ENCODE peak calls at places on chromosomes 3 and 15, in five cellular contexts. S, N, M, V and O are unnamed samples.

GRCh38 chr15:101121511-101122090 is 130.2 kb downstream of the CHSY1 start:
- DNase-seq in V (peak), S (no peak), M (peak), N (peak), O (no peak)

GRCh38 chr15:34239151-34239761 is 14.4 kb downstream of the EMC4 start:
- DNase-seq in V (peak), S (peak), N (no peak), M (no peak), O (no peak)

GRCh38 chr15:47384316-47384715 is 333.0 kb upstream of the SEMA6D start:
- DNase-seq in S (peak), M (no peak), N (peak), V (peak), O (no peak)

GRCh38 chr3:151439652-151440125 is 21.2 kb downstream of the IGSF10 start:
- DNase-seq in V (peak), S (no peak), N (peak), M (peak), O (peak)

GRCh38 chr3:16063603-16064002 is 110.9 kb upstream of the GALNT15 start:
- DNase-seq in V (no peak), M (no peak), S (no peak), N (no peak), O (no peak)

GRCh38 chr3:114370537-114371174 is 76.8 kb downstream of the TIGIT start:
- DNase-seq in S (no peak), V (no peak), N (no peak), M (no peak), O (no peak)

GRCh38 chr3:44988073-44988472 is 12.0 kb downstream of the EXOSC7 start:
- DNase-seq in V (no peak), M (no peak), N (no peak), S (no peak), O (no peak)

GRCh38 chr3:162096874-162097273 is 600.3 kb downstream of the OTOL1 start:
- DNase-seq in M (no peak), N (no peak), V (peak), S (no peak), O (no peak)

GRCh38 chr3:71146673-71147072 is 436.9 kb downstream of the FOXP1 start:
- DNase-seq in S (no peak), N (no peak), M (no peak), V (no peak), O (no peak)

GRCh38 chr15:32029862-32030781 is at the start of gene CHRNA7:
- DNase-seq in S (no peak), V (peak), M (peak), N (peak), O (peak)

GRCh38 chr15:39195988-39196486 is 384.8 kb upstream of the THBS1 start:
- DNase-seq in N (no peak), S (peak), M (no peak), V (peak), O (no peak)

GRCh38 chr3:53812434-53812833 is 33.8 kb downstream of the CHDH start:
- DNase-seq in N (no peak), V (no peak), M (no peak), S (no peak), O (no peak)

GRCh38 chr3:13294442-13295351 is 125.4 kb downstream of the NUP210 start:
- DNase-seq in M (no peak), N (no peak), V (no peak), S (no peak), O (no peak)

GRCh38 chr3:149717391-149718056 is 34.8 kb downstream of the COMMD2 start:
- DNase-seq in S (peak), M (peak), V (peak), N (peak), O (peak)

GRCh38 chr3:196931828-196932587 is 10.3 kb downstream of the NCBP2 start:
- DNase-seq in S (no peak), V (no peak), N (no peak), M (no peak), O (no peak)

GRCh38 chr3:70108072-70108471 is 108.5 kb downstream of the SAMMSON start:
- DNase-seq in V (no peak), M (no peak), S (no peak), N (no peak), O (peak)

GRCh38 chr3:45923755-45924154 is 19.5 kb upstream of the CXCR6 start:
- DNase-seq in S (no peak), M (no peak), N (no peak), V (no peak), O (no peak)

GRCh38 chr3:792651-793050 is 300.2 kb upstream of the CNTN6 start:
- DNase-seq in V (no peak), M (no peak), S (no peak), N (no peak), O (no peak)

GRCh38 chr3:194985031-194985578 is 285.9 kb downstream of the XXYLT1 start:
- DNase-seq in M (no peak), N (peak), S (no peak), V (peak), O (no peak)
- H3K4me3 ChIP-seq in M (no peak), N (no peak), S (no peak), V (no peak), O (no peak)

DNA sequence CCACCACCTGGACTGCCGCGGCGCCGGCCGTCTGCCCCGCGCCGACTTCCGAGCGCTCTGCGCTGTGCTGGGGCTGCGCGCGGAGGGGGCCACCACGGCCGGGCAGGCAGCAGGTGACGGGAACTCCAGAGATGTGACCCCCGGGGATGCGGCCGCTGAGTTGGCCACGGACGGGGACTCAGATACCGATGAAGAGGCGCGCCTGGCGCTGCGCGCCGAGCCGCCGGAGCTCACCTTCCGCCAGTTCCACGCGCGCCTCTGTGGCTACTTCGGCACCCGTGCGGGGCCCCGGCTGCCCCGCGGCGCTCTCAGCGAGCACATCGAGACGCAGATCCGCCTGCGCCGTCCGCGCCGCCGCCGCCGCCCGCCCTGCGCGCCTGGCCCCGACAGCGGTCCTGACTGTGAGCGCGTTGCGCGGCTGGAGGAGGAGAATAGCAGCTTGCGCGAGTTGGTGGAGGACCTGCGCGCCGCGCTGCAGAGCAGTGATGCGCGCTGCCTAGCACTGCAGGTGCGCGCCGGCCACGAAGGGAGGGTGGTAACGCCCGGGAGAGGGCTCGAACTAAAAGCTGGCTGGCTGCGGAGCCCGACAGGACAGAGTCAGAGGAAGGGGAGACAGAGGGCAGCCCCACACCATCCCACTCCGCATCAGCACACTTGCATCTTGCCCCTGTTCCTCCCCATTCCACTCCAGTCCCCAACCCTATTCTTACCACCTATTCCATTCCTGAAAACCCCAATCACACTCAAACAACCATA is 891 bp downstream of the EFCC1 start:
- DNase-seq in M (no peak), S (no peak), N (peak), V (no peak), O (no peak)
- H3K4me3 ChIP-seq in M (peak), S (no peak), N (peak), V (no peak), O (peak)

DNA sequence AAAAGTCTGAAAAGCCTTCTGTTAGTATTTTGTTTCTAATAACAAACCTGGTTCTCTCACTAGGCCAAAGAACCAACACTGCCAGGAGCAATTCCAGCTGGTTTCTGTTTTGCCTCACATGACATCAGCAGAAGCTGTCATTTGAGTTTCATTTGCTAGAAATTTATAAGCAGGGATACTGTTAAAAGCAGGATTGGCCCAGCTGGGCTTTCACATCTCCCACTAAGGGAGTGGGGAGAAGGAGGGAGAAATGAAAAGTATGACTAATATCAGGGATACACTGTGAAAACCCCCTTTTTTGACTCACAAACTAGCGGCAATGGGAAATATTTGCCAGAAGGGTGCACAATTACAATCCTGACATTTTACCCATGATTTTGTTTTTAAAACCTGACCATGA is 5.3 kb downstream of the CCDC80 start:
- DNase-seq in N (peak), S (peak), V (peak), M (no peak), O (no peak)
- H3K4me3 ChIP-seq in N (no peak), S (peak), V (peak), M (no peak), O (no peak)

GRCh38 chr15:41928100-41928499 is 34.2 kb upstream of the SPTBN5 start:
- DNase-seq in S (no peak), N (no peak), V (no peak), M (no peak), O (no peak)

GRCh38 chr15:41930867-41931222 is 37.0 kb upstream of the SPTBN5 start:
- DNase-seq in N (no peak), V (no peak), M (no peak), S (no peak), O (no peak)

GRCh38 chr15:41930221-41930866 is 36.5 kb upstream of the SPTBN5 start:
- DNase-seq in V (peak), M (no peak), N (no peak), S (peak), O (no peak)

GRCh38 chr15:41927516-41927915 is 33.7 kb upstream of the SPTBN5 start:
- DNase-seq in V (no peak), M (no peak), N (no peak), S (no peak), O (no peak)

GRCh38 chr15:41928637-41929620 is 35.1 kb upstream of the SPTBN5 start:
- DNase-seq in V (no peak), N (no peak), M (no peak), S (no peak), O (no peak)
- H3K4me3 ChIP-seq in V (no peak), N (no peak), M (no peak), S (no peak), O (no peak)